ENCODE peak calls at places on chromosome 1, in ten cellular contexts. T is GM20000, E is T-helper 1 cell, U is adrenal gland, A is cardiac muscle cell, F is anterior cingulate cortex, H is BE2C, M is small intestine, C is GM13977, Q is fibroblast of pulmonary artery. O is an unnamed sample.

GRCh38 chr1:29322147-29322694 is 85.9 kb downstream of the PTPRU start:
- DNase-seq in M (no peak), C (no peak), E (no peak), Q (no peak), H (no peak), T (no peak), A (no peak), U (no peak), F (no peak), O (no peak)

GRCh38 chr1:44678626-44679025 is 4.1 kb downstream of the ARMH1 start:
- DNase-seq in U (no peak), F (no peak), C (no peak), A (no peak), M (no peak), H (no peak), T (no peak), E (no peak), Q (no peak), O (no peak)

GRCh38 chr1:164320780-164321683 is 238.0 kb upstream of the PBX1 start:
- DNase-seq in H (peak; percentile 12), A (peak; percentile 53), T (no peak), F (no peak), U (peak; percentile 66), C (no peak), M (peak; percentile 38), Q (peak; percentile 13), E (no peak), O (no peak)

GRCh38 chr1:95657248-95657647 is 423.2 kb downstream of the RWDD3 start:
- DNase-seq in M (no peak), H (no peak), U (no peak), T (no peak), A (no peak), C (no peak), E (no peak), Q (no peak), F (no peak), O (no peak)

GRCh38 chr1:214427871-214428277 is 123.5 kb downstream of the PTPN14 start:
- DNase-seq in F (no peak), Q (peak; percentile 81), T (peak; percentile 41), H (no peak), A (peak; percentile 74), C (peak; percentile 38), E (peak; percentile 20), U (no peak), M (peak; percentile 35), O (peak; percentile 75)

GRCh38 chr1:220487297-220487820 is 40.6 kb upstream of the MARK1 start:
- DNase-seq in M (peak; percentile 70), C (no peak), Q (peak; percentile 61), H (no peak), T (no peak), F (no peak), E (no peak), A (peak; percentile 64), U (no peak), O (peak; percentile 81)

GRCh38 chr1:241608379-241609033 is 31.7 kb downstream of the CHML start:
- DNase-seq in T (no peak), A (peak; percentile 34), C (no peak), Q (peak; percentile 32), F (no peak), E (no peak), H (no peak), M (no peak), U (no peak), O (no peak)

GRCh38 chr1:109269981-109270622 is 12.8 kb downstream of the PSRC1 start:
- DNase-seq in Q (no peak), F (no peak), T (no peak), U (no peak), H (no peak), C (no peak), M (no peak), E (no peak), A (no peak), O (no peak)

GRCh38 chr1:29324202-29324601 is 87.9 kb downstream of the PTPRU start:
- DNase-seq in H (no peak), Q (no peak), M (no peak), E (no peak), F (no peak), U (no peak), T (no peak), A (no peak), C (no peak), O (no peak)

GRCh38 chr1:6397844-6398243 is 4.3 kb upstream of the ACOT7 start:
- DNase-seq in C (no peak), H (no peak), A (no peak), E (no peak), M (no peak), Q (no peak), U (peak; percentile 28), T (no peak), F (no peak), O (no peak)

GRCh38 chr1:35768350-35769187 is 1.2 kb downstream of the CLSPN start:
- DNase-seq in H (no peak), A (peak; percentile 7), Q (peak; percentile 4), M (peak; percentile 26), T (no peak), E (no peak), F (no peak), C (no peak), U (no peak), O (no peak)

GRCh38 chr1:243388276-243388675 is 132.4 kb downstream of the SDCCAG8 start:
- DNase-seq in E (no peak), M (no peak), T (no peak), A (no peak), C (no peak), F (no peak), Q (no peak), H (no peak), U (no peak), O (no peak)